ENCODE peak calls at places on chromosomes 5 and 9, in four cellular contexts. One of them, this sample, is unnamed.

GRCh38 chr5:179227196-179227577 is 118.1 kb downstream of the ADAMTS2 start:
- DNase-seq in HepG2: no peak
- DNase-seq in GM12878: no peak
- DNase-seq in WTC11: peak
- DNase-seq in this sample: no peak

GRCh38 chr9:97564291-97565175 is 63.1 kb downstream of the TMOD1 start:
- DNase-seq in GM12878: no peak
- DNase-seq in HepG2: no peak
- DNase-seq in WTC11: no peak
- DNase-seq in this sample: no peak

GRCh38 chr9:136021171-136021890 is 60.2 kb upstream of the UBAC1 start:
- DNase-seq in GM12878: no peak
- DNase-seq in HepG2: no peak
- DNase-seq in WTC11: peak
- DNase-seq in this sample: no peak

GRCh38 chr5:82635561-82636288 is 357.6 kb upstream of the RPS23 start:
- DNase-seq in HepG2: peak
- DNase-seq in GM12878: no peak
- DNase-seq in WTC11: no peak
- DNase-seq in this sample: no peak

GRCh38 chr5:107808671-107809137 is 138.0 kb upstream of the EFNA5 start:
- DNase-seq in HepG2: peak
- DNase-seq in WTC11: peak
- DNase-seq in GM12878: no peak
- DNase-seq in this sample: no peak

GRCh38 chr9:76219555-76220151 is 174.6 kb downstream of the RFK start:
- DNase-seq in WTC11: no peak
- DNase-seq in GM12878: no peak
- DNase-seq in HepG2: no peak
- DNase-seq in this sample: no peak

GRCh38 chr9:132672413-132672690 is 2.1 kb downstream of the GTF3C4 start:
- DNase-seq in GM12878: no peak
- DNase-seq in WTC11: no peak
- DNase-seq in HepG2: no peak
- DNase-seq in this sample: no peak

GRCh38 chr9:87865626-87866025 is 17.1 kb upstream of the SPATA31E1 start:
- DNase-seq in WTC11: no peak
- DNase-seq in GM12878: no peak
- DNase-seq in HepG2: no peak
- DNase-seq in this sample: no peak

GRCh38 chr5:669111-669841 is 23.9 kb downstream of the TPPP start:
- DNase-seq in GM12878: no peak
- DNase-seq in HepG2: peak
- DNase-seq in WTC11: peak
- DNase-seq in this sample: peak

GRCh38 chr9:32251539-32251938 is 132.9 kb upstream of the ACO1 start:
- DNase-seq in WTC11: peak
- DNase-seq in HepG2: peak
- DNase-seq in GM12878: peak
- DNase-seq in this sample: peak

GRCh38 chr9:110287289-110287680 is 31.0 kb upstream of the TXN start:
- DNase-seq in HepG2: no peak
- DNase-seq in WTC11: no peak
- DNase-seq in GM12878: no peak
- DNase-seq in this sample: no peak

GRCh38 chr5:123269851-123270250 is 153.4 kb downstream of the CEP120 start:
- DNase-seq in HepG2: no peak
- DNase-seq in WTC11: no peak
- DNase-seq in GM12878: no peak
- DNase-seq in this sample: no peak

GRCh38 chr9:126500600-126501382 is 112.9 kb upstream of the LMX1B start:
- DNase-seq in WTC11: peak
- DNase-seq in HepG2: peak
- DNase-seq in GM12878: no peak
- DNase-seq in this sample: peak

GRCh38 chr5:97476852-97477534 is 293.9 kb upstream of the RIOK2 start:
- DNase-seq in GM12878: no peak
- DNase-seq in WTC11: no peak
- DNase-seq in HepG2: no peak
- DNase-seq in this sample: no peak
- TF ChIP-seq CREB1 in GM12878: no peak
- TF ChIP-seq CREB1 in WTC11: no peak
- TF ChIP-seq CREB1 in HepG2: no peak
- TF ChIP-seq CREB1 in this sample: no peak

GRCh38 chr5:134370306-134370870 is 981 bp upstream of the UBE2B start:
- DNase-seq in WTC11: no peak
- DNase-seq in GM12878: no peak
- DNase-seq in HepG2: no peak
- DNase-seq in this sample: no peak
- TF ChIP-seq ETV6 in WTC11: no peak
- TF ChIP-seq ETV6 in GM12878: no peak
- TF ChIP-seq ETV6 in HepG2: no peak
- TF ChIP-seq ETV6 in this sample: no peak

GRCh38 chr9:129607026-129607397 is 13.9 kb downstream of the C9orf50 start:
- DNase-seq in GM12878: no peak
- DNase-seq in WTC11: no peak
- DNase-seq in HepG2: no peak
- DNase-seq in this sample: no peak

GRCh38 chr9:129606161-129607025 is 14.5 kb downstream of the C9orf50 start:
- DNase-seq in GM12878: no peak
- DNase-seq in HepG2: peak
- DNase-seq in WTC11: no peak
- DNase-seq in this sample: no peak

GRCh38 chr9:129604766-129605163 is 16.1 kb downstream of the C9orf50 start:
- DNase-seq in HepG2: no peak
- DNase-seq in GM12878: no peak
- DNase-seq in WTC11: no peak
- DNase-seq in this sample: no peak

GRCh38 chr9:129602598-129603415 is 18.1 kb downstream of the C9orf50 start:
- DNase-seq in GM12878: no peak
- DNase-seq in HepG2: no peak
- DNase-seq in WTC11: no peak
- DNase-seq in this sample: no peak

DNA sequence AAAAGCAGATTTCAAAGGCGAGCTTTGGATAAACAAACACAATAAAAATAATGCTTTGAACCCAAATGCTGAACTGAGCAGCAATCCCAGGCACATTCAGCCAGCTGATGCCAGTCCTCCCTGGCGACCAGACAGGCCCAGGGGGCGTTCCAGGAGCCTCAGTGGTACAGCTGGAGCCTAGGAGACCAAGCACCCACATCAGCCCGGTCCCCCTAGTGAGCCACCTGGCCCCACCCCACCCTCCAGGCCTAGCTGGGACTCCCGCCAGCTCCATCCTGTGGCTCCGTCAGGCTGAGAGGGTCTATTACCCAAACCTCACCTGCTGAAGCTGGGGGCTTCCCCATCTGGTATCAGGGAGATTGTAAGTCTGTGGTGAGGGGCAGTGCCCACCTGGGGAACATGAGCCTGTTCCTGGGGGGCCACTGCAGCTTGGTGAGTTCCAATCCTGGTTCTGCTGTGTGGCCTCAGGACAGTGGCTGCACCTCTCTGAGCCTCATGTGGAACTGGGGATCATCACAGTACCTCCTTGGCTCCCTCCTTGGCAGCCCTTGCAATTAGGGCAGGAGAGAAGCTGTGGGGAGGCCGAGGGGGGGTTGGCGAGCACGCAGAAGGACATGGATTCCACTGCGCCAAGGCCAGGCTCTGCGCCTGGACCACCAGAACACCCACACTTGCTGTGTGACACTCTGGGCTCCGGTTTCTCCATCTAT is 16.7 kb downstream of the C9orf50 start:
- DNase-seq in HepG2: no peak
- DNase-seq in GM12878: no peak
- DNase-seq in WTC11: no peak
- DNase-seq in this sample: no peak
- TF ChIP-seq CREB1 in HepG2: no peak
- TF ChIP-seq CREB1 in GM12878: no peak
- TF ChIP-seq CREB1 in WTC11: no peak
- TF ChIP-seq CREB1 in this sample: no peak

DNA sequence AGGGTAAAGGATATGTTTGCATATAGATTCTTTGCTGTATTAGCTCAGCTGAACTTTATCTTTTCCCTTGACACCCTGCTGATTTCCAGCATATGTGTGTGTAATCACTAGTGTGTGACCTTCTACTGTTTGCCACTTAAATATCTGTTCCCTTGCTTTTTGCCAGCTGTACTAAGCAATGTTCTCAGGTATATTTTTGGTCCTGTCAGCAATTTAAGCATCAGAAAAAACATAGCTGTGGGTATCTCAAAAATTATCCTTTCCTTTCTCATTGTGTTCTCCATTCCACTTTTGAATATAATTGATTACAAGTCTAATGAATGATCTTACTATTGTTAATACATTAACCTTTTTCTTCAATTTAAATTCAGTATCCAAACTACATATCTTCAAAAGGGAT is 59.2 kb upstream of the CDH10 start:
- DNase-seq in HepG2: no peak
- DNase-seq in WTC11: no peak
- DNase-seq in GM12878: no peak
- DNase-seq in this sample: no peak
- TF ChIP-seq ETV6 in HepG2: no peak
- TF ChIP-seq ETV6 in WTC11: no peak
- TF ChIP-seq ETV6 in GM12878: no peak
- TF ChIP-seq ETV6 in this sample: no peak

GRCh38 chr5:76641514-76642120 is 18.4 kb upstream of the F2RL2 start:
- DNase-seq in WTC11: peak
- DNase-seq in HepG2: peak
- DNase-seq in GM12878: peak
- DNase-seq in this sample: peak
- TF ChIP-seq CREB1 in WTC11: no peak
- TF ChIP-seq CREB1 in HepG2: no peak
- TF ChIP-seq CREB1 in GM12878: no peak
- TF ChIP-seq CREB1 in this sample: no peak

GRCh38 chr9:38003946-38004808 is 64.8 kb downstream of the SHB start:
- DNase-seq in HepG2: no peak
- DNase-seq in WTC11: no peak
- DNase-seq in GM12878: no peak
- DNase-seq in this sample: no peak
- TF ChIP-seq ETV6 in HepG2: no peak
- TF ChIP-seq ETV6 in WTC11: no peak
- TF ChIP-seq ETV6 in GM12878: no peak
- TF ChIP-seq ETV6 in this sample: no peak

GRCh38 chr9:16687678-16688369 is 182.6 kb downstream of the BNC2 start:
- DNase-seq in WTC11: no peak
- DNase-seq in HepG2: no peak
- DNase-seq in GM12878: no peak
- DNase-seq in this sample: no peak

GRCh38 chr9:16689352-16689938 is 181.0 kb downstream of the BNC2 start:
- DNase-seq in WTC11: no peak
- DNase-seq in HepG2: no peak
- DNase-seq in GM12878: no peak
- DNase-seq in this sample: no peak

GRCh38 chr9:16690628-16691027 is 179.8 kb downstream of the BNC2 start:
- DNase-seq in HepG2: no peak
- DNase-seq in GM12878: no peak
- DNase-seq in WTC11: no peak
- DNase-seq in this sample: no peak

GRCh38 chr9:16688814-16689213 is 181.7 kb downstream of the BNC2 start:
- DNase-seq in GM12878: no peak
- DNase-seq in HepG2: no peak
- DNase-seq in WTC11: no peak
- DNase-seq in this sample: no peak
- TF ChIP-seq CREB1 in GM12878: no peak
- TF ChIP-seq CREB1 in HepG2: no peak
- TF ChIP-seq CREB1 in WTC11: no peak
- TF ChIP-seq CREB1 in this sample: no peak

GRCh38 chr5:100709771-100710170 is 174.6 kb downstream of the FAM174A start:
- DNase-seq in WTC11: no peak
- DNase-seq in HepG2: no peak
- DNase-seq in GM12878: no peak
- DNase-seq in this sample: no peak

GRCh38 chr5:100708625-100709171 is 173.5 kb downstream of the FAM174A start:
- DNase-seq in HepG2: no peak
- DNase-seq in GM12878: no peak
- DNase-seq in WTC11: no peak
- DNase-seq in this sample: no peak

DNA sequence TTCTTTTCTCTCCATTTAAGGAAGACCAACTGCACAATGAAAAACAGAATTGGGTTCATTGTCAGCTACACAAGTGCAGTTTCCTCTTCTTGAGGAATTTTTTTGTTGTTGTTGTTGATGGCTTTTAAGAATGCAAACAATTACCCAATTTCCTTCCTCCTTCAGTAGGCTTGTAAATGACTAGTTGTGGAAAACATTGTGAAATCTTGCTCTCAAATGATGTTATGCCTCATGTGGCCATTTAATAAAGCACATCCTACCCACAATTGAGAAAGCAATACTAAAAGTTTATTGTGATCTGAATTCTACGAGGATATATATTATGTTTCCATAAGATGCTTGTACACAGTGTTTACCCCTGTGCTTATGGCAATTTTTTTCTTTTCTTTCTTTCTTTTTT is 171.6 kb downstream of the FAM174A start:
- DNase-seq in HepG2: no peak
- DNase-seq in WTC11: no peak
- DNase-seq in GM12878: no peak
- DNase-seq in this sample: no peak
- TF ChIP-seq ETV6 in HepG2: no peak
- TF ChIP-seq ETV6 in WTC11: no peak
- TF ChIP-seq ETV6 in GM12878: no peak
- TF ChIP-seq ETV6 in this sample: no peak

This sample was measured in K562.